ENCODE peak calls at places on chromosomes 12 and 14, in seven cellular contexts. H is HEK293T; X is hippocampal formation; O is activated CD8-positive, alpha-beta memory T cell treated with anti-CD3 and anti-CD28 coated beads for 48 hours; Y is H4; S is fibroblast of pulmonary artery; W is left cardiac atrium. A is an unnamed sample.

GRCh38 chr14:77139540-77140342 is 1.9 kb downstream of the ZDHHC22 start:
- DNase-seq in Y (peak; percentile 24), X (peak; percentile 35), H (peak; percentile 83), O (no peak), W (no peak), S (peak; percentile 24), A (peak; percentile 76)

GRCh38 chr12:49565956-49566265 is 2.0 kb downstream of the MCRS1 start:
- DNase-seq in S (no peak), Y (no peak), X (no peak), W (peak; percentile 18), H (no peak), O (no peak), A (no peak)

GRCh38 chr14:52046376-52046917 is 22.4 kb downstream of the NID2 start:
- DNase-seq in O (no peak), Y (no peak), X (no peak), H (no peak), S (no peak), W (no peak), A (no peak)

GRCh38 chr12:115407036-115407435 is 723.1 kb upstream of the TBX3 start:
- DNase-seq in O (no peak), X (no peak), H (no peak), W (no peak), Y (no peak), S (no peak), A (no peak)

GRCh38 chr12:78530065-78530765 is 334.4 kb upstream of the SYT1 start:
- DNase-seq in X (no peak), W (no peak), H (no peak), S (peak; percentile 50), Y (no peak), O (no peak), A (no peak)

GRCh38 chr12:65510584-65511050 is 232.1 kb downstream of the MSRB3 start:
- DNase-seq in H (peak; percentile 24), S (peak; percentile 53), W (peak; percentile 76), X (peak; percentile 16), O (no peak), Y (no peak), A (no peak)

GRCh38 chr14:59278111-59278510 is 89.6 kb downstream of the DAAM1 start:
- DNase-seq in Y (peak; percentile 87), O (no peak), W (no peak), X (no peak), S (peak; percentile 92), H (no peak), A (no peak)

GRCh38 chr12:106046947-106047346 is 91.8 kb downstream of the NUAK1 start:
- DNase-seq in H (no peak), X (no peak), W (no peak), Y (no peak), O (no peak), S (no peak), A (no peak)

GRCh38 chr14:74563233-74563585 is 48.8 kb downstream of the LTBP2 start:
- DNase-seq in O (no peak), X (no peak), W (no peak), S (peak; percentile 46), H (no peak), Y (peak; percentile 34), A (no peak)

GRCh38 chr12:12744556-12745305 is 27.6 kb downstream of the CDKN1B start:
- DNase-seq in Y (no peak), H (no peak), O (no peak), S (no peak), W (no peak), X (no peak), A (no peak)

GRCh38 chr14:51447411-51447810 is 204.3 kb upstream of the FRMD6 start:
- DNase-seq in X (no peak), Y (no peak), W (no peak), S (no peak), H (no peak), O (no peak), A (no peak)

GRCh38 chr14:54730156-54730961 is 163.4 kb downstream of the SAMD4A start:
- DNase-seq in W (no peak), H (no peak), S (peak; percentile 50), O (no peak), X (no peak), Y (peak; percentile 28), A (no peak)

GRCh38 chr12:79444089-79444488 is 246.7 kb downstream of the PAWR start:
- DNase-seq in Y (peak; percentile 32), H (no peak), S (peak; percentile 62), W (no peak), O (no peak), X (no peak), A (no peak)

GRCh38 chr14:21039059-21039422 is 3.1 kb upstream of the RNASE7 start:
- DNase-seq in H (no peak), S (peak; percentile 89), O (no peak), X (peak; percentile 73), W (peak; percentile 83), Y (no peak), A (peak; percentile 80)

GRCh38 chr12:86254399-86255107 is 1.6 kb downstream of the MGAT4C start:
- DNase-seq in S (no peak), H (no peak), X (no peak), W (no peak), O (no peak), Y (no peak), A (no peak)

GRCh38 chr12:1974812-1975211 is 29.4 kb downstream of the DCP1B start:
- DNase-seq in O (no peak), H (no peak), W (no peak), Y (no peak), X (no peak), S (no peak), A (no peak)

GRCh38 chr12:45220366-45220931 is 4.6 kb downstream of the ANO6 start:
- DNase-seq in O (no peak), Y (no peak), W (no peak), X (no peak), S (no peak), H (no peak), A (no peak)

GRCh38 chr14:62158779-62159178 is 396.6 kb downstream of the SNAPC1 start:
- DNase-seq in W (no peak), Y (no peak), X (no peak), O (no peak), S (no peak), H (no peak), A (no peak)

GRCh38 chr12:109573029-109573913 is at the start of the genes MMAB and MVK:
- DNase-seq in W (peak; percentile 99), Y (peak; percentile 99), X (peak; percentile 99), O (peak; percentile 82), S (peak; percentile 99), H (peak; percentile 97), A (peak; percentile 100)

GRCh38 chr14:72736348-72736747 is 157.6 kb downstream of the DPF3 start:
- DNase-seq in W (no peak), Y (no peak), S (peak; percentile 28), O (no peak), H (no peak), X (no peak), A (no peak)

GRCh38 chr14:63174760-63175191 is 29.5 kb upstream of the RHOJ start:
- DNase-seq in X (peak; percentile 43), H (peak; percentile 51), S (peak; percentile 89), Y (peak; percentile 18), O (no peak), W (no peak), A (no peak)

GRCh38 chr14:65308536-65308935 is 104.0 kb upstream of the FUT8 start:
- DNase-seq in X (no peak), H (no peak), O (no peak), Y (no peak), S (no peak), W (no peak), A (no peak)

GRCh38 chr12:126084480-126084879 is 1019.2 kb downstream of the AACS start:
- DNase-seq in W (peak; percentile 33), X (no peak), O (no peak), S (peak; percentile 11), Y (peak; percentile 27), H (no peak), A (no peak)

GRCh38 chr12:30047499-30048262 is 263.9 kb upstream of the TMTC1 start:
- DNase-seq in H (no peak), X (no peak), O (no peak), Y (no peak), S (peak; percentile 62), W (peak; percentile 25), A (no peak)

GRCh38 chr14:97978336-97978735 is 1181.2 kb downstream of the VRK1 start:
- DNase-seq in Y (peak; percentile 81), W (peak; percentile 82), O (peak; percentile 34), H (peak; percentile 55), X (peak; percentile 64), S (peak; percentile 2), A (peak; percentile 85)

GRCh38 chr14:103022669-103023044 is 34.7 kb downstream of the CDC42BPB start:
- DNase-seq in O (no peak), W (no peak), Y (no peak), X (no peak), S (no peak), H (no peak), A (peak; percentile 44)

GRCh38 chr12:7835116-7835515 is 37.6 kb downstream of the SLC2A14 start:
- DNase-seq in H (no peak), S (no peak), X (no peak), Y (no peak), W (no peak), O (no peak), A (no peak)

GRCh38 chr12:22268406-22268805 is 66.1 kb downstream of the ST8SIA1 start:
- DNase-seq in Y (peak; percentile 53), W (no peak), S (no peak), H (no peak), O (no peak), X (no peak), A (no peak)

A was measured in head of caudate nucleus.